ENCODE peak calls at places on chromosomes 5 and 9, in ten cellular contexts. Q, F, L, X, A, S, U, O, B and K are unnamed samples.

GRCh38 chr9:100575006-100575405 is 2.9 kb upstream of the CAVIN4 start:
- DNase-seq in Q (no peak), F (no peak), L (no peak), X (no peak), A (no peak), S (no peak), U (no peak), O (no peak), B (no peak), K (no peak)

GRCh38 chr5:132457371-132458225 is 33.0 kb downstream of the IRF1 start:
- DNase-seq in Q (peak; percentile 35), F (no peak), L (no peak), X (no peak), A (no peak), S (no peak), U (peak; percentile 47), O (no peak), B (no peak), K (no peak)

GRCh38 chr5:6556089-6556801 is 76.6 kb downstream of the NSUN2 start:
- DNase-seq in Q (no peak), F (no peak), L (no peak), X (no peak), A (no peak), S (no peak), U (no peak), O (no peak), B (no peak), K (peak; percentile 70)

GRCh38 chr5:73591102-73591695 is 25.7 kb downstream of the UTP15 start:
- DNase-seq in Q (no peak), F (peak; percentile 85), L (no peak), X (no peak), A (peak; percentile 82), S (peak; percentile 83), U (peak; percentile 17), O (peak; percentile 82), B (peak; percentile 54), K (no peak)

GRCh38 chr5:94524841-94525697 is 93.3 kb downstream of the KIAA0825 start:
- DNase-seq in Q (no peak), F (peak; percentile 75), L (no peak), X (no peak), A (peak; percentile 7), S (peak; percentile 25), U (no peak), O (peak; percentile 60), B (peak; percentile 46), K (no peak)

GRCh38 chr5:67221487-67222242 is 25.1 kb upstream of the CD180 start:
- DNase-seq in Q (no peak), F (no peak), L (no peak), X (no peak), A (no peak), S (no peak), U (peak; percentile 19), O (no peak), B (no peak), K (no peak)

GRCh38 chr5:138944527-138945322 is 69.6 kb upstream of the LRRTM2 start:
- DNase-seq in Q (peak; percentile 19), F (no peak), L (no peak), X (no peak), A (no peak), S (no peak), U (no peak), O (no peak), B (no peak), K (no peak)

GRCh38 chr5:6728011-6728794 is 15.0 kb downstream of the TENT4A start:
- DNase-seq in Q (no peak), F (peak; percentile 56), L (no peak), X (no peak), A (no peak), S (no peak), U (no peak), O (no peak), B (peak; percentile 57), K (no peak)

GRCh38 chr5:130652178-130652577 is 512.9 kb downstream of the HINT1 start:
- DNase-seq in Q (no peak), F (no peak), L (no peak), X (no peak), A (no peak), S (peak; percentile 28), U (no peak), O (peak; percentile 53), B (no peak), K (no peak)

GRCh38 chr9:125747765-125748510 is 765 bp downstream of the PBX3 start:
- DNase-seq in Q (peak; percentile 35), F (peak; percentile 48), L (no peak), X (no peak), A (peak; percentile 27), S (no peak), U (peak; percentile 42), O (peak; percentile 52), B (peak; percentile 61), K (no peak)

GRCh38 chr5:153623906-153624765 is 133.7 kb downstream of the GRIA1 start:
- DNase-seq in Q (no peak), F (no peak), L (no peak), X (no peak), A (no peak), S (no peak), U (no peak), O (peak; percentile 23), B (no peak), K (no peak)

GRCh38 chr5:178296066-178296465 is 63.5 kb upstream of the PHYKPL start:
- DNase-seq in Q (no peak), F (no peak), L (no peak), X (no peak), A (no peak), S (no peak), U (no peak), O (no peak), B (no peak), K (no peak)

GRCh38 chr5:168417731-168418429 is 68.4 kb upstream of the RARS1 start:
- DNase-seq in Q (no peak), F (no peak), L (no peak), X (no peak), A (no peak), S (no peak), U (no peak), O (no peak), B (no peak), K (no peak)

GRCh38 chr5:154316223-154316967 is 125.9 kb downstream of the GALNT10 start:
- DNase-seq in Q (no peak), F (no peak), L (no peak), X (no peak), A (no peak), S (no peak), U (no peak), O (no peak), B (no peak), K (no peak)

GRCh38 chr9:78280982-78281668 is 15.8 kb upstream of the PSAT1 start:
- DNase-seq in Q (peak; percentile 84), F (no peak), L (no peak), X (no peak), A (peak; percentile 41), S (no peak), U (peak; percentile 14), O (peak; percentile 38), B (peak; percentile 17), K (no peak)

GRCh38 chr9:137760426-137760825 is 117.2 kb upstream of the CACNA1B start:
- DNase-seq in Q (no peak), F (no peak), L (no peak), X (no peak), A (no peak), S (no peak), U (no peak), O (no peak), B (no peak), K (no peak)
- TF ChIP-seq POLR2AphosphoS5 in Q (no peak), F (no peak), L (no peak), X (no peak), A (no peak), S (no peak), U (no peak), O (no peak), B (no peak), K (no peak)

DNA sequence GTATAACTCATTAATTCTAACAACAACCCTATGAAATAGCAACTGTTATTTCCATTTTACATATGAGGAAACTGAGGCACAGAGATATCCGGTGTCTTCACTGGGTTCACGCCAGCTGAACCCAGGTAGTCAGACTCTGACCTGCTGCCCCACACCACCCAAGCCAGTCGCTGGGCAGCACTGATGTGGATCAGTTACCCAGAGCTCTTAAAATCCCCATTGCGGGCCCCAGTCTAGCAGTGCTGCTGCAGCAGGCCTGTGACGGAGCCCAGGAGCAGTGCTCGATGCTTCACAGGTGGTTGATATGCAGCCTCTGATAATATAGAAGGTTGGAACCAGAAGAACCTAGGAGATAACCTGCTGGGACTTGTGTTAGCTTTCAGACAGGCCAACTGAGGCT is 24.3 kb downstream of the PTPA start:
- DNase-seq in Q (no peak), F (no peak), L (no peak), X (no peak), A (no peak), S (no peak), U (no peak), O (no peak), B (no peak), K (no peak)
- H3K36me3 ChIP-seq in Q (peaks cover 74% of the 10 kb centered on the region), F (peaks cover 9% of the 10 kb centered on the region), L (peaks cover 24% of the 10 kb centered on the region), X (peaks cover 40% of the 10 kb centered on the region), A (no peaks in the 10 kb centered on the region), S (peaks cover 2% of the 10 kb centered on the region), U (no peaks in the 10 kb centered on the region), O (peaks cover 6% of the 10 kb centered on the region), B (peaks cover 29% of the 10 kb centered on the region), K (peaks cover 59% of the 10 kb centered on the region)

DNA sequence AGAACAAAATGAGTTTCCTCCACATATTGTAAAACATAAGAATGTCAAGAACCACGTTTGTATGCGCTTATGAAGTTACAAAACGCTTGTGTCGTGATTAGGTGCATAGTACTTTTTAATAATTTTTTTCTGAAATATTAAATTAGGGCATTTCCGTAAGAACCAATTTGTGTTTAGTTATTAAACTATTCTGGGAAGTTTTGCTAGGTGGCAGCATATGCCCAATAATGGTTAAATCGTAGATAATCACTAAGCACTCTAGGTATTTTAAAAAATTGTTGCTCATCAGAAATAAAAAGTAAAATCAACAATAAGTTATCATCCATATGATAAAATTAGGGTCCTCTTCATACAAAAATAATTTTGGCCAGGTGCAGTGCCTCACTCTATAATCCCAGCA is 5.4 kb downstream of the SRFBP1 start:
- DNase-seq in Q (no peak), F (no peak), L (no peak), X (no peak), A (no peak), S (no peak), U (no peak), O (peak; percentile 73), B (no peak), K (no peak)
- TF ChIP-seq CTCF in Q (no peak), F (peak; percentile 38), L (no peak), X (peak; percentile 28), A (peak; percentile 18), S (peak; percentile 48), U (no peak), O (peak; percentile 7), B (peak; percentile 69), K (peak; percentile 28)

DNA sequence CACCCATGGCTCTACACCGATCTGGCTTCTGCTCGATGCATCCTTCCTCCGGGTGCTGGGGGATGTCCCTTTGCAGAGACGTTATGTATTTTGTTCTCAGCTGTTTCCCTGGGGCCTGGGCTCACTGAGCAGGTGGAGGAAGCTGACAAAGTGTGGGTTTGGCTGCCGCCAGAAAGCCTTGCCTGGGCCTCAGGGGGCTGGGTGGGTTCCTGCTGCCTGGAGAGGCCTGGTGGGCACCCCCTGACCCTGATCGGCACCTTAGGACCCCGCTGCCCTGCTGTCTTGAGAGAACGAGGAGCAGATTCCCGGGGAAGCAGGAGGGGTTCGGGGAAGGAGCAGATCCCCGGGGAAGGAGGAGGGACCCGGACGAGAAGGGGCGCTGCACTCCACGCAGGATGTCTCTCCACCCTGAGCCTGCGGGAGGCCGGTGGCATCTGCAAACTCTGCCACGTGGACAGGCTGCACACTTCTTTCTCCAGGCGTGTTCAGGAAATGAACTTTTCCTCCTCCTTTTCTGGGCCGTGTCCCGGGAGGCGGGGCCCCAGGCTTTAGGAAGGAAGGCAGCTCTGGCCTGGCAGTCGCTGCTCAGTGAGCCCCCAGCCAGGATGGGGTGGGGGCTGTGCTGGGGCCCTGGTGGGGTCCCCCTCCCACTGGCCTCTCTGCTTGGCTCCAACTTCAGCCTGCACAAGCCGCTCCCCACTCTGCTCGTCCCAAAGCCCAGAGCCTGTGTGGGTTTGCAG is 149.0 kb downstream of the RXRA start:
- DNase-seq in Q (peak; percentile 56), F (no peak), L (no peak), X (no peak), A (peak; percentile 64), S (no peak), U (peak; percentile 63), O (peak; percentile 72), B (no peak), K (no peak)
- TF ChIP-seq POLR2AphosphoS5 in Q (no peak), F (no peak), L (no peak), X (peak; percentile 56), A (peak; percentile 76), S (no peak), U (no peak), O (peak; percentile 32), B (no peak), K (peak; percentile 29)